ENCODE peak calls at places on chromosome 12, in seven cellular contexts. One of them, this sample, is unnamed.

GRCh38 chr12:26696613-26697092 is 136.3 kb downstream of the ITPR2 start:
- DNase-seq in lower leg skin: no peak
- DNase-seq in spleen: no peak
- DNase-seq in HCT116: no peak
- DNase-seq in suprapubic skin: no peak
- DNase-seq in stomach: no peak
- DNase-seq in A549: no peak
- DNase-seq in this sample: no peak

GRCh38 chr12:6332459-6332858 is 9.4 kb downstream of the TNFRSF1A start:
- DNase-seq in lower leg skin: no peak
- DNase-seq in spleen: no peak
- DNase-seq in HCT116: no peak
- DNase-seq in stomach: no peak
- DNase-seq in A549: peak; percentile 93
- DNase-seq in suprapubic skin: no peak
- DNase-seq in this sample: no peak

GRCh38 chr12:5889381-5890047 is 55.5 kb downstream of the ANO2 start:
- DNase-seq in HCT116: peak; percentile 62
- DNase-seq in suprapubic skin: no peak
- DNase-seq in lower leg skin: peak; percentile 5
- DNase-seq in A549: peak; percentile 70
- DNase-seq in spleen: no peak
- DNase-seq in stomach: no peak
- DNase-seq in this sample: no peak

GRCh38 chr12:54017845-54018607 is 9.2 kb downstream of the HOXC8 start:
- DNase-seq in HCT116: peak; percentile 84
- DNase-seq in A549: peak; percentile 93
- DNase-seq in lower leg skin: peak; percentile 98
- DNase-seq in suprapubic skin: peak; percentile 94
- DNase-seq in spleen: peak; percentile 93
- DNase-seq in stomach: peak; percentile 67
- DNase-seq in this sample: no peak

GRCh38 chr12:46223047-46223446 is 45.8 kb downstream of the SLC38A1 start:
- DNase-seq in HCT116: no peak
- DNase-seq in stomach: no peak
- DNase-seq in A549: no peak
- DNase-seq in lower leg skin: no peak
- DNase-seq in suprapubic skin: no peak
- DNase-seq in spleen: no peak
- DNase-seq in this sample: no peak

GRCh38 chr12:96743606-96744005 is 163.5 kb upstream of the NEDD1 start:
- DNase-seq in A549: no peak
- DNase-seq in suprapubic skin: no peak
- DNase-seq in lower leg skin: no peak
- DNase-seq in spleen: no peak
- DNase-seq in stomach: no peak
- DNase-seq in HCT116: no peak
- DNase-seq in this sample: no peak

GRCh38 chr12:122205590-122205925 is 2.0 kb downstream of the B3GNT4 start:
- DNase-seq in A549: no peak
- DNase-seq in lower leg skin: no peak
- DNase-seq in spleen: no peak
- DNase-seq in stomach: no peak
- DNase-seq in HCT116: no peak
- DNase-seq in suprapubic skin: no peak
- DNase-seq in this sample: no peak

GRCh38 chr12:69046372-69046771 is 113.4 kb upstream of the CPM start:
- DNase-seq in A549: no peak
- DNase-seq in HCT116: no peak
- DNase-seq in lower leg skin: no peak
- DNase-seq in suprapubic skin: no peak
- DNase-seq in spleen: no peak
- DNase-seq in stomach: no peak
- DNase-seq in this sample: no peak

GRCh38 chr12:72295744-72296143 is 23.6 kb downstream of the TRHDE start:
- DNase-seq in HCT116: no peak
- DNase-seq in stomach: no peak
- DNase-seq in A549: no peak
- DNase-seq in spleen: no peak
- DNase-seq in lower leg skin: no peak
- DNase-seq in suprapubic skin: no peak
- DNase-seq in this sample: no peak

GRCh38 chr12:54863948-54864584 is 9.8 kb downstream of the MUCL1 start:
- DNase-seq in spleen: no peak
- DNase-seq in HCT116: no peak
- DNase-seq in A549: no peak
- DNase-seq in stomach: no peak
- DNase-seq in suprapubic skin: no peak
- DNase-seq in lower leg skin: no peak
- DNase-seq in this sample: no peak

GRCh38 chr12:104063712-104064030 is 660 bp upstream of the HCFC2 start:
- DNase-seq in suprapubic skin: no peak
- DNase-seq in spleen: no peak
- DNase-seq in lower leg skin: peak; percentile 85
- DNase-seq in A549: no peak
- DNase-seq in stomach: no peak
- DNase-seq in HCT116: no peak
- DNase-seq in this sample: no peak

GRCh38 chr12:121520586-121521086 is 60.2 kb downstream of the KDM2B start:
- DNase-seq in suprapubic skin: no peak
- DNase-seq in stomach: no peak
- DNase-seq in HCT116: no peak
- DNase-seq in spleen: no peak
- DNase-seq in lower leg skin: no peak
- DNase-seq in A549: no peak
- DNase-seq in this sample: no peak

GRCh38 chr12:332581-333205 is 56.4 kb downstream of the KDM5A start:
- DNase-seq in suprapubic skin: no peak
- DNase-seq in A549: no peak
- DNase-seq in spleen: no peak
- DNase-seq in stomach: no peak
- DNase-seq in HCT116: no peak
- DNase-seq in lower leg skin: no peak
- DNase-seq in this sample: no peak

GRCh38 chr12:89494411-89495231 is 30.0 kb downstream of the GALNT4 start:
- DNase-seq in lower leg skin: no peak
- DNase-seq in spleen: no peak
- DNase-seq in HCT116: no peak
- DNase-seq in A549: no peak
- DNase-seq in stomach: no peak
- DNase-seq in suprapubic skin: no peak
- DNase-seq in this sample: no peak

GRCh38 chr12:70581199-70581598 is 56.0 kb downstream of the PTPRB start:
- DNase-seq in stomach: no peak
- DNase-seq in lower leg skin: no peak
- DNase-seq in suprapubic skin: no peak
- DNase-seq in A549: no peak
- DNase-seq in HCT116: no peak
- DNase-seq in spleen: no peak
- DNase-seq in this sample: no peak

GRCh38 chr12:47534695-47535094 is 171.1 kb downstream of the RPAP3 start:
- DNase-seq in spleen: no peak
- DNase-seq in stomach: no peak
- DNase-seq in A549: no peak
- DNase-seq in suprapubic skin: no peak
- DNase-seq in HCT116: no peak
- DNase-seq in lower leg skin: no peak
- DNase-seq in this sample: no peak

GRCh38 chr12:62903151-62903550 is 31.8 kb downstream of the PPM1H start:
- DNase-seq in lower leg skin: no peak
- DNase-seq in spleen: no peak
- DNase-seq in suprapubic skin: no peak
- DNase-seq in A549: no peak
- DNase-seq in HCT116: no peak
- DNase-seq in stomach: no peak
- DNase-seq in this sample: no peak

DNA sequence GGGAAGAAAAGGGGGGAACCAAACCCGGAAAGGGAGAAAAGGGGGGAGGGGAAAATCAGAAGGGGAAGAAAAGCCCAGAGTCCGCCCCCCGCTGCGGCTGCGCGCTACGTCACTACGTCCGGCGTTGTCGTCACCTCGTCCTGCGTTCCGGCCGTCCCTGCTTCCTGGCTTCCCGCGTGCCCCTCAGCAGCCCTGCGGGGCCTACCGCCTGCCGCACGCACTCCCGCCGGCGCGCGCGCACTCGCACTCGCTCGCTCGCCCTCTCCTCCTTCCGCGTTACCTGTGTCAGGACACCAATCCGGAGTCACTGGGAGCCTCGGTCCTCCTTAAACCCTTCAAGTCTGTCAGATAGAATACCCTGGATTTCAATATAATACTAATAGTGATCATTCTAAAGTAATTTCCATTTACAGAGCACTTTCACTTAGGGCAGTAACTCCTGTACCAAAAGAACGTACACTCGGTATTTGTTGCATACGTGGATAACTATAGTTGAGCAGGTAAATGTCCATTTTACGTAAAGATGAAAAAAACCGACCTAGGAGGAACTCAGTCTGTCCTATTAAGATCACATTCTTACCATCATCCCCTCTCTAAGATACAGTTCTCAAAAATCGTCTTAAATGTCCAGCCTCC is at the start of gene R3HDM2:
- DNase-seq in lower leg skin: peak; percentile 99
- DNase-seq in suprapubic skin: peak; percentile 97
- DNase-seq in spleen: peak; percentile 99
- DNase-seq in stomach: peak; percentile 98
- DNase-seq in A549: peak; percentile 98
- DNase-seq in HCT116: peak; percentile 86
- DNase-seq in this sample: peak; percentile 98
- TF ChIP-seq POLR2A in lower leg skin: peak; percentile 70
- TF ChIP-seq POLR2A in suprapubic skin: peak; percentile 93
- TF ChIP-seq POLR2A in spleen: peak; percentile 88
- TF ChIP-seq POLR2A in stomach: peak; percentile 79
- TF ChIP-seq POLR2A in A549: peak; percentile 94
- TF ChIP-seq POLR2A in HCT116: peak; percentile 79
- TF ChIP-seq POLR2A in this sample: peak; percentile 97

DNA sequence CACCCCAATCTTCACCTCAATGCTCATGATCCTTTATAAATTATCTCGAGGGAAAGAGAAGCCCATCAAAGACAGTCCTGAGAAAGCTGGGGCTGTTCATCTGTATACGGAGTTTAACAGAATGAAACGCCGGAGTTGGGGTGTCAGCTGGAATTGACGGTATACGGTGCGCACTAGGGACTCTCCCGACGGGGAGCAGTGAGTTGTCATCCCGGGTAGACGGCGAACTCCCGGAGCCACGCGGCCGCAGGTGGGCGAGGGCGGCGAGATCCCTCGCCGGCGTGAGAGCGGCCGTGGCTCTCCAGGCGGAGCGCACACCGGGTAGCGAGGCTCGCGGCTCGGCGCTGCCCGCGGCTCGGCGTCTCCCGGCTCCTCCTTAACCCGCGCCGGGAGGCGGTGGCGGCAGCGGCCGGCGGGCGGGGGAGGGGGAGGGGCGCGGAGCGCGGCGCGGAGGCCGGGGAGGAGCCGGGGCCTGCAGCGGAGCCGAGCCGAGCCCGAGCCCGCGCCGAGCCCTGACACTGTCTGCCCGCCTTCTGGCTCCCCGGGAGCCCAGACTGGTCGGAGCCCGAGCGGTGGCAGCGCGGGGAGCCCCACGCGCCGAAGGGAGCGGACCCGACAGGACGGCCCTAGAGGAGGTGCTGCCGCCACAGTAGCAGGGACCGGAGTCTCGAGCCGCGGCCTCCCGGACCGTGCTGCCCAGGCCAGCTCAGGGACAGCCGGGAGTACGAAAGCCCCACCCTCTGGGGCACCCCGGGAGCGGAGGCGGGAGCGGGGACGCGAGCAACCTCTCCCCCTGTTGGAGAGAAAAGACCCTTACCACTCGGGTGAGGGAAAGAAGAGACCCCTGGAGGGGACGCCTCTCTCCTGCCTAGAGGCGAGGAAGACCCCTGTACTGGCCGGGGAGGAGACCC is at the start of gene FOXJ2:
- DNase-seq in A549: peak; percentile 68
- DNase-seq in suprapubic skin: peak; percentile 85
- DNase-seq in spleen: peak; percentile 97
- DNase-seq in stomach: peak; percentile 86
- DNase-seq in HCT116: no peak
- DNase-seq in lower leg skin: peak; percentile 96
- DNase-seq in this sample: peak; percentile 87
- TF ChIP-seq POLR2A in A549: peak; percentile 53
- TF ChIP-seq POLR2A in suprapubic skin: peak; percentile 64
- TF ChIP-seq POLR2A in spleen: no peak
- TF ChIP-seq POLR2A in stomach: no peak
- TF ChIP-seq POLR2A in HCT116: no peak
- TF ChIP-seq POLR2A in lower leg skin: no peak
- TF ChIP-seq POLR2A in this sample: peak; percentile 77

DNA sequence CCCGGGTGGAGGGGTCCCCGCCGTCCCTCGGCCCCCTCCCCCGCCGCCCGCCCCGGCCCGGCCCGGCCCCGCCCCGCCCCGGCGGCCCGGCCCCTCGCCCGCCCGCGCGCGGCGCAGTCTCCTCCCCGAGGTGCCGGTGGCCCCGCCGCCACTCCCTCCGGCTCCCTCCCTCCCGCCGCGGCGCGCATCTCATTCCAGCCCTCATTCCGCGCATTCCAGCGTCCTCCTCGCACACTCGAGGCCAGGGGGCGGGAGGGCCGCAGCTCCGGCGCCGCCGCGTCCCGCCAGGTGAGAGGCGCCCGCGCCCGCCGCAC is at the start of gene TEAD4:
- DNase-seq in spleen: no peak
- DNase-seq in HCT116: peak; percentile 39
- DNase-seq in suprapubic skin: no peak
- DNase-seq in lower leg skin: peak; percentile 89
- DNase-seq in A549: peak; percentile 89
- DNase-seq in stomach: peak; percentile 64
- DNase-seq in this sample: no peak
- TF ChIP-seq POLR2A in spleen: no peak
- TF ChIP-seq POLR2A in HCT116: no peak
- TF ChIP-seq POLR2A in suprapubic skin: no peak
- TF ChIP-seq POLR2A in lower leg skin: no peak
- TF ChIP-seq POLR2A in A549: peak; percentile 69
- TF ChIP-seq POLR2A in stomach: no peak
- TF ChIP-seq POLR2A in this sample: no peak

DNA sequence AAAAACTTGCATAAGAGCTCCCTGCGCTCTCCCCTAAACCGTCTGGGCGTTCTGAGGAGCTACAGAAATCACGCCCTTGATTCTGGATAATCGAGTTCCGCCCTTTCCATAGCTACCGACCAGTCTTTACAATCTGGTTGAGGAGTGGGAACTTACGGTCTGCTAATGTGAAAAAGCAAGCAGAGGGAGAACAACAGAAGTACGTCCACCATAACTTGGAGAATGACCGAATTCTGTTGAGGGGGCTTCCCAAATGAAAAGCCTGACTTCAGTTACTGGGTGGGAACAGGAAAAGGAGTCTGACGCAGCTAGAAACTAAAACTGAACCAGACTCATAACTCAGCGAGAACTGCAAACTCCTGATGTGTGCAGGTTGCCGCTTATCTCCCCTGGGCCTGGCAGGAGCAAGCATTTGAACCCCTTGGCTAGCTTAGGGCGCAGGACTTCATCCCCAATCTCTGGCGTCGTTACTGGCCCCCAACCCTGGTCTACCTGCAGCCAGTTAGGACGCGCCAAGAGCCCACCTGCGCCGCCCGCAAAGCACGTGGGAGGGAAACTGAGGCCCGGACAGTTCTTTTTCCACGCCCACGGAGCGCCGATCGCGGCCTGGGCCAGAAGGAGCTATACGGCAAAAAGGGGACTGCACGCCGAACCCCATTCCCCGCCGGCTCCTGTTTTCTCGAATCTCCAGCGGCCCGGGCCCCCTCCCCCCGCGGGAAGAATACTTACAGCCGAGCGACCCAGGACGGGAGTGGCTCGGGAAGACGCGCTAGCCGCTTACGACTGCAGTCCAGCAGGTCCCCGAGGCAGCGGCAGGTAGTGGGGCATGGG is 818 bp downstream of the LRIG3 start:
- DNase-seq in suprapubic skin: peak; percentile 73
- DNase-seq in spleen: peak; percentile 75
- DNase-seq in A549: peak; percentile 41
- DNase-seq in lower leg skin: peak; percentile 90
- DNase-seq in stomach: no peak
- DNase-seq in HCT116: no peak
- DNase-seq in this sample: peak; percentile 19
- TF ChIP-seq POLR2A in suprapubic skin: peak; percentile 45
- TF ChIP-seq POLR2A in spleen: no peak
- TF ChIP-seq POLR2A in A549: no peak
- TF ChIP-seq POLR2A in lower leg skin: no peak
- TF ChIP-seq POLR2A in stomach: no peak
- TF ChIP-seq POLR2A in HCT116: no peak
- TF ChIP-seq POLR2A in this sample: no peak